ENCODE peak calls at places on chromosome 6, in six cellular contexts. S is IMR-90, C is globus pallidus, D is K562, Y is osteocyte, L is choroid plexus epithelial cell. M is an unnamed sample.

GRCh38 chr6:7912024-7912423 is 1.4 kb upstream of the TXNDC5 start:
- DNase-seq in S (no peak), D (no peak), Y (no peak), L (no peak), C (no peak), M (no peak)

GRCh38 chr6:99151634-99152344 is 197.7 kb downstream of the FAXC start:
- DNase-seq in L (peak), D (peak), C (no peak), S (peak), Y (no peak), M (peak)

GRCh38 chr6:17167327-17167979 is 65.6 kb downstream of the STMND1 start:
- DNase-seq in D (peak), C (peak), S (peak), Y (no peak), L (peak), M (peak)

GRCh38 chr6:37524025-37524647 is 24.4 kb upstream of the CCDC167 start:
- DNase-seq in L (peak), Y (no peak), D (no peak), C (no peak), S (peak), M (no peak)

GRCh38 chr6:13466304-13467215 is 20.8 kb downstream of the GFOD1 start:
- DNase-seq in L (no peak), S (no peak), D (no peak), C (no peak), Y (no peak), M (no peak)

GRCh38 chr6:136037885-136038460 is 186.5 kb downstream of the PDE7B start:
- DNase-seq in L (peak), D (no peak), C (no peak), Y (no peak), S (peak), M (no peak)

GRCh38 chr6:1771324-1771723 is 161.6 kb downstream of the FOXC1 start:
- DNase-seq in S (peak), L (no peak), D (no peak), Y (no peak), C (no peak), M (no peak)

GRCh38 chr6:159713984-159714383 is 13.3 kb upstream of the WTAP start:
- DNase-seq in L (no peak), C (no peak), Y (no peak), D (no peak), S (no peak), M (no peak)

GRCh38 chr6:122789078-122789861 is at the start of gene SMPDL3A:
- DNase-seq in S (peak), D (peak), L (peak), C (peak), Y (peak), M (peak)

GRCh38 chr6:106510090-106510970 is 119.0 kb downstream of the RTN4IP1 start:
- DNase-seq in Y (no peak), C (no peak), L (peak), D (peak), S (no peak), M (no peak)

GRCh38 chr6:44253307-44254101 is 3.8 kb downstream of the SLC35B2 start:
- DNase-seq in C (no peak), S (no peak), D (no peak), L (peak), Y (no peak), M (no peak)

GRCh38 chr6:80439721-80440488 is 333.4 kb downstream of the BCKDHB start:
- DNase-seq in C (no peak), D (no peak), L (no peak), S (no peak), Y (no peak), M (no peak)

GRCh38 chr6:703562-703961 is 10.6 kb upstream of the EXOC2 start:
- DNase-seq in D (no peak), S (no peak), C (no peak), L (no peak), Y (no peak), M (no peak)

GRCh38 chr6:4369616-4370015 is 234.2 kb upstream of the ECI2 start:
- DNase-seq in Y (no peak), C (no peak), L (peak), S (peak), D (no peak), M (no peak)

M was measured in iPS DF 19.7.